ENCODE peak calls at places on chromosomes 4 and X, in six cellular contexts. One of them, this sample, is unnamed. For H3K36me3, the result is how much of the 10 kb centered on the place peaks cover.

GRCh38 chr4:87219648-87220093 is 747 bp downstream of the KLHL8 start:
- DNase-seq in SK-N-SH: no peak
- DNase-seq in testis: peak
- DNase-seq in sigmoid colon: peak
- DNase-seq in PC-3: peak
- DNase-seq in Peyer's patch: peak
- DNase-seq in this sample: peak

GRCh38 chrX:40897768-40898167 is 162.4 kb upstream of the MED14 start:
- DNase-seq in SK-N-SH: no peak
- DNase-seq in testis: no peak
- DNase-seq in sigmoid colon: no peak
- DNase-seq in PC-3: no peak
- DNase-seq in Peyer's patch: no peak
- DNase-seq in this sample: no peak

GRCh38 chrX:20042221-20042620 is 51.4 kb upstream of the BCLAF3 start:
- DNase-seq in SK-N-SH: no peak
- DNase-seq in testis: no peak
- DNase-seq in sigmoid colon: no peak
- DNase-seq in PC-3: peak
- DNase-seq in Peyer's patch: no peak
- DNase-seq in this sample: no peak

GRCh38 chrX:107731831-107732502 is 43.6 kb downstream of the TSC22D3 start:
- DNase-seq in SK-N-SH: peak
- DNase-seq in testis: peak
- DNase-seq in sigmoid colon: peak
- DNase-seq in PC-3: peak
- DNase-seq in Peyer's patch: peak
- DNase-seq in this sample: no peak

GRCh38 chrX:129741880-129742758 is 3.3 kb downstream of the XPNPEP2 start:
- DNase-seq in SK-N-SH: peak
- DNase-seq in testis: no peak
- DNase-seq in sigmoid colon: peak
- DNase-seq in PC-3: no peak
- DNase-seq in Peyer's patch: no peak
- DNase-seq in this sample: no peak

GRCh38 chr4:38114435-38114834 is 154.2 kb downstream of the PTTG2 start:
- DNase-seq in SK-N-SH: no peak
- DNase-seq in testis: no peak
- DNase-seq in sigmoid colon: no peak
- DNase-seq in PC-3: no peak
- DNase-seq in Peyer's patch: no peak
- DNase-seq in this sample: no peak

GRCh38 chr4:138609943-138610350 is 367.8 kb upstream of the SLC7A11 start:
- DNase-seq in SK-N-SH: no peak
- DNase-seq in testis: peak
- DNase-seq in sigmoid colon: no peak
- DNase-seq in PC-3: peak
- DNase-seq in Peyer's patch: no peak
- DNase-seq in this sample: no peak

GRCh38 chr4:185998791-185999190 is 70.2 kb upstream of the TLR3 start:
- DNase-seq in SK-N-SH: no peak
- DNase-seq in testis: no peak
- DNase-seq in sigmoid colon: no peak
- DNase-seq in PC-3: no peak
- DNase-seq in Peyer's patch: no peak
- DNase-seq in this sample: no peak

GRCh38 chrX:154477891-154478477 is 1.1 kb downstream of the LAGE3 start:
- DNase-seq in SK-N-SH: peak
- DNase-seq in testis: no peak
- DNase-seq in sigmoid colon: peak
- DNase-seq in PC-3: no peak
- DNase-seq in Peyer's patch: no peak
- DNase-seq in this sample: no peak

GRCh38 chr4:157521916-157522315 is 301.4 kb downstream of the GRIA2 start:
- DNase-seq in SK-N-SH: no peak
- DNase-seq in testis: no peak
- DNase-seq in sigmoid colon: no peak
- DNase-seq in PC-3: no peak
- DNase-seq in Peyer's patch: no peak
- DNase-seq in this sample: no peak

GRCh38 chr4:156556326-156556725 is 415.3 kb downstream of the PDGFC start:
- DNase-seq in SK-N-SH: no peak
- DNase-seq in testis: no peak
- DNase-seq in sigmoid colon: no peak
- DNase-seq in PC-3: no peak
- DNase-seq in Peyer's patch: no peak
- DNase-seq in this sample: no peak

GRCh38 chrX:40749874-40750273 is 14.5 kb upstream of the MED14 start:
- DNase-seq in SK-N-SH: no peak
- DNase-seq in testis: no peak
- DNase-seq in sigmoid colon: no peak
- DNase-seq in PC-3: no peak
- DNase-seq in Peyer's patch: no peak
- DNase-seq in this sample: no peak

GRCh38 chrX:103404225-103405008 is 28.1 kb downstream of the BEX3 start:
- DNase-seq in SK-N-SH: peak
- DNase-seq in testis: peak
- DNase-seq in sigmoid colon: peak
- DNase-seq in PC-3: peak
- DNase-seq in Peyer's patch: peak
- DNase-seq in this sample: peak

GRCh38 chrX:69664693-69665092 is 48.8 kb downstream of the EDA start:
- DNase-seq in SK-N-SH: no peak
- DNase-seq in testis: no peak
- DNase-seq in sigmoid colon: no peak
- DNase-seq in PC-3: no peak
- DNase-seq in Peyer's patch: no peak
- DNase-seq in this sample: no peak

GRCh38 chr4:80183196-80184052 is 13.9 kb upstream of the PRDM8 start:
- DNase-seq in SK-N-SH: peak
- DNase-seq in testis: no peak
- DNase-seq in sigmoid colon: peak
- DNase-seq in PC-3: no peak
- DNase-seq in Peyer's patch: no peak
- DNase-seq in this sample: no peak

GRCh38 chr4:1347410-1347864 is 429 bp downstream of the UVSSA start:
- DNase-seq in SK-N-SH: peak
- DNase-seq in testis: peak
- DNase-seq in sigmoid colon: peak
- DNase-seq in PC-3: peak
- DNase-seq in Peyer's patch: peak
- DNase-seq in this sample: no peak

GRCh38 chr4:81600511-81601269 is 129.0 kb upstream of the RASGEF1B start:
- DNase-seq in SK-N-SH: no peak
- DNase-seq in testis: no peak
- DNase-seq in sigmoid colon: peak
- DNase-seq in PC-3: no peak
- DNase-seq in Peyer's patch: no peak
- DNase-seq in this sample: no peak

GRCh38 chr4:77220841-77221613 is 64.0 kb downstream of the CCNG2 start:
- DNase-seq in SK-N-SH: no peak
- DNase-seq in testis: no peak
- DNase-seq in sigmoid colon: no peak
- DNase-seq in PC-3: no peak
- DNase-seq in Peyer's patch: no peak
- DNase-seq in this sample: no peak

GRCh38 chrX:154750301-154751120 is at the start of gene GAB3:
- DNase-seq in SK-N-SH: peak
- DNase-seq in testis: peak
- DNase-seq in sigmoid colon: no peak
- DNase-seq in PC-3: peak
- DNase-seq in Peyer's patch: peak
- DNase-seq in this sample: peak

GRCh38 chrX:18983711-18984380 is at the start of gene PHKA2:
- DNase-seq in SK-N-SH: peak
- DNase-seq in testis: peak
- DNase-seq in sigmoid colon: peak
- DNase-seq in PC-3: peak
- DNase-seq in Peyer's patch: peak
- DNase-seq in this sample: peak

GRCh38 chr4:138953962-138954371 is 61.6 kb upstream of the NOCT start:
- DNase-seq in SK-N-SH: no peak
- DNase-seq in testis: no peak
- DNase-seq in sigmoid colon: no peak
- DNase-seq in PC-3: peak
- DNase-seq in Peyer's patch: no peak
- DNase-seq in this sample: no peak

GRCh38 chrX:115499112-115499805 is 61.7 kb upstream of the PLS3 start:
- DNase-seq in SK-N-SH: no peak
- DNase-seq in testis: no peak
- DNase-seq in sigmoid colon: no peak
- DNase-seq in PC-3: no peak
- DNase-seq in Peyer's patch: no peak
- DNase-seq in this sample: no peak

GRCh38 chr4:128866281-128866680 is 56.8 kb downstream of the JADE1 start:
- DNase-seq in SK-N-SH: no peak
- DNase-seq in testis: no peak
- DNase-seq in sigmoid colon: no peak
- DNase-seq in PC-3: no peak
- DNase-seq in Peyer's patch: no peak
- DNase-seq in this sample: no peak

GRCh38 chr4:15707363-15707715 is 4.5 kb downstream of the BST1 start:
- DNase-seq in SK-N-SH: no peak
- DNase-seq in testis: no peak
- DNase-seq in sigmoid colon: no peak
- DNase-seq in PC-3: no peak
- DNase-seq in Peyer's patch: no peak
- DNase-seq in this sample: no peak

GRCh38 chr4:169272265-169272886 is 1.6 kb upstream of the SH3RF1 start:
- DNase-seq in SK-N-SH: no peak
- DNase-seq in testis: no peak
- DNase-seq in sigmoid colon: no peak
- DNase-seq in PC-3: peak
- DNase-seq in Peyer's patch: no peak
- DNase-seq in this sample: no peak

GRCh38 chr4:36227913-36228312 is 16.4 kb downstream of the ARAP2 start:
- DNase-seq in SK-N-SH: no peak
- DNase-seq in testis: no peak
- DNase-seq in sigmoid colon: no peak
- DNase-seq in PC-3: no peak
- DNase-seq in Peyer's patch: no peak
- DNase-seq in this sample: no peak

GRCh38 chr4:182192511-182193181 is 50.6 kb upstream of the TENM3 start:
- DNase-seq in SK-N-SH: no peak
- DNase-seq in testis: no peak
- DNase-seq in sigmoid colon: no peak
- DNase-seq in PC-3: no peak
- DNase-seq in Peyer's patch: no peak
- DNase-seq in this sample: no peak

GRCh38 chr4:2417765-2418651 is at the start of gene ZFYVE28:
- DNase-seq in SK-N-SH: no peak
- DNase-seq in testis: no peak
- DNase-seq in sigmoid colon: no peak
- DNase-seq in PC-3: peak
- DNase-seq in Peyer's patch: peak
- DNase-seq in this sample: no peak

GRCh38 chr4:152591361-152591760 is 55.5 kb upstream of the FBXW7 start:
- DNase-seq in SK-N-SH: no peak
- DNase-seq in testis: peak
- DNase-seq in sigmoid colon: peak
- DNase-seq in PC-3: no peak
- DNase-seq in Peyer's patch: peak
- DNase-seq in this sample: no peak
- H3K27ac ChIP-seq in SK-N-SH: no peak
- H3K27ac ChIP-seq in testis: no peak
- H3K27ac ChIP-seq in sigmoid colon: peak
- H3K27ac ChIP-seq in PC-3: no peak
- H3K27ac ChIP-seq in Peyer's patch: no peak
- H3K27ac ChIP-seq in this sample: no peak

DNA sequence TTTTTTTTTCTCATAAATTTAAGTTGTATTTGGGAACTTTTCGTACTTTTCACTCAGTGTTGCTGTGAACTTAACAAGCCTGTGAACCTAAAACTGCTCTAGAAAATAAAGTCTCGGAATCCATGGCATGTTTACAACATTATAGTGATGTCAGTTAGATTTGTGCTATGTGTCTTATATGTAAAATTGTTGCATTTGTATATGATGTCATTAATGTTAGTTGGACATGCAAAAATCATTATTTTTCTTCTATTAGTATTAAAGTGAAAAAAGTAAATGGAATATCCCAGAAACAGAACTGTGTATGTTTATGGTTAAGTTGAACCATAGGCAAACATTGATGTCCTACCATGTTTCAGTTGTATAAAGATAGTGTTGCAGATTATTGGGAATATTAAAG is 85.2 kb downstream of the STIM2 start:
- DNase-seq in SK-N-SH: no peak
- DNase-seq in testis: no peak
- DNase-seq in sigmoid colon: no peak
- DNase-seq in PC-3: no peak
- DNase-seq in Peyer's patch: no peak
- DNase-seq in this sample: no peak
- H3K36me3 ChIP-seq in SK-N-SH: under half
- H3K36me3 ChIP-seq in testis: under half
- H3K36me3 ChIP-seq in sigmoid colon: under half
- H3K36me3 ChIP-seq in PC-3: under half
- H3K36me3 ChIP-seq in Peyer's patch: under half
- H3K36me3 ChIP-seq in this sample: under half

GRCh38 chr4:57023104-57023503 is 44.4 kb downstream of the POLR2B start:
- DNase-seq in SK-N-SH: no peak
- DNase-seq in testis: no peak
- DNase-seq in sigmoid colon: no peak
- DNase-seq in PC-3: peak
- DNase-seq in Peyer's patch: no peak
- DNase-seq in this sample: no peak

GRCh38 chr4:57013529-57014120 is 34.9 kb downstream of the POLR2B start:
- DNase-seq in SK-N-SH: no peak
- DNase-seq in testis: no peak
- DNase-seq in sigmoid colon: no peak
- DNase-seq in PC-3: no peak
- DNase-seq in Peyer's patch: no peak
- DNase-seq in this sample: no peak

GRCh38 chr4:57020467-57021101 is 41.9 kb downstream of the POLR2B start:
- DNase-seq in SK-N-SH: no peak
- DNase-seq in testis: no peak
- DNase-seq in sigmoid colon: no peak
- DNase-seq in PC-3: peak
- DNase-seq in Peyer's patch: no peak
- DNase-seq in this sample: no peak

DNA sequence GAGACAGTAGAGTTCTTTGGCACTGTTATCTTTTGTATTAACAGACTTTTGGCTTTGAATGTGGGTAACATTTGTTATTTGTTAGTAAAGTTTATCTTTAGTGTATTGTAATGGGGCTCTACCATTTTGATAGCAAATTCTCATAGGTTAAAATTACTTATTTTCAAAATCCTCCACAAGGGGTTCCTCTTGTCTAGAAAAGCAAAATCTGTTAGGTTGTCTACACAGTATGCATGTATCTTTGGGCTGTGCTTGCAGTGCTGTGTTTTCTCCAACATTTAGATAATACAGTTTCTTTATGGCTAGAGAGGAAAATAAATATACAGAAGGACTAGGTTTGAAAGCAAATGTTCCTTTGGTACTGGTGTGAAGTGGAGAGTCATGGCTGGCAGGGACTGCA is 40.2 kb downstream of the POLR2B start:
- DNase-seq in SK-N-SH: no peak
- DNase-seq in testis: no peak
- DNase-seq in sigmoid colon: no peak
- DNase-seq in PC-3: no peak
- DNase-seq in Peyer's patch: no peak
- DNase-seq in this sample: no peak
- H3K4me3 ChIP-seq in SK-N-SH: no peak
- H3K4me3 ChIP-seq in testis: no peak
- H3K4me3 ChIP-seq in sigmoid colon: no peak
- H3K4me3 ChIP-seq in PC-3: no peak
- H3K4me3 ChIP-seq in Peyer's patch: no peak
- H3K4me3 ChIP-seq in this sample: no peak

GRCh38 chr4:112910109-112910736 is 139.2 kb upstream of the ANK2 start:
- DNase-seq in SK-N-SH: peak
- DNase-seq in testis: no peak
- DNase-seq in sigmoid colon: no peak
- DNase-seq in PC-3: peak
- DNase-seq in Peyer's patch: no peak
- DNase-seq in this sample: no peak
- H3K27ac ChIP-seq in SK-N-SH: peak
- H3K27ac ChIP-seq in testis: no peak
- H3K27ac ChIP-seq in sigmoid colon: peak
- H3K27ac ChIP-seq in PC-3: no peak
- H3K27ac ChIP-seq in Peyer's patch: no peak
- H3K27ac ChIP-seq in this sample: no peak